ENCODE peak calls at places on chromosomes 7 and 10, in four cellular contexts. One of them, this sample, is unnamed. For H3K27me3, the result is how much of the 10 kb centered on the place peaks cover.

GRCh38 chr10:96565774-96566173 is 21.0 kb downstream of the TM9SF3 start:
- DNase-seq in IMR-90: peak
- DNase-seq in colonic mucosa: no peak
- DNase-seq in cardiac muscle cell: no peak
- DNase-seq in this sample: peak

GRCh38 chr10:4623757-4624420 is 202.1 kb upstream of the AKR1E2 start:
- DNase-seq in colonic mucosa: no peak
- DNase-seq in IMR-90: peak
- DNase-seq in cardiac muscle cell: no peak
- DNase-seq in this sample: no peak

GRCh38 chr7:157438121-157439025 is 101.6 kb downstream of the DNAJB6 start:
- DNase-seq in cardiac muscle cell: no peak
- DNase-seq in IMR-90: no peak
- DNase-seq in colonic mucosa: no peak
- DNase-seq in this sample: no peak

GRCh38 chr7:134932707-134933370 is 53.5 kb upstream of the AGBL3 start:
- DNase-seq in IMR-90: peak
- DNase-seq in colonic mucosa: no peak
- DNase-seq in cardiac muscle cell: no peak
- DNase-seq in this sample: peak

GRCh38 chr10:132136689-132137088 is 50.1 kb upstream of the DPYSL4 start:
- DNase-seq in IMR-90: no peak
- DNase-seq in cardiac muscle cell: no peak
- DNase-seq in colonic mucosa: no peak
- DNase-seq in this sample: no peak

GRCh38 chr7:137987011-137987334 is 14.9 kb downstream of the CREB3L2 start:
- DNase-seq in cardiac muscle cell: no peak
- DNase-seq in IMR-90: no peak
- DNase-seq in colonic mucosa: no peak
- DNase-seq in this sample: no peak

GRCh38 chr7:100543586-100543985 is 4.6 kb downstream of the AGFG2 start:
- DNase-seq in IMR-90: no peak
- DNase-seq in colonic mucosa: no peak
- DNase-seq in cardiac muscle cell: no peak
- DNase-seq in this sample: no peak

GRCh38 chr7:73708961-73709360 is 10.5 kb downstream of the STX1A start:
- DNase-seq in cardiac muscle cell: no peak
- DNase-seq in colonic mucosa: no peak
- DNase-seq in IMR-90: no peak
- DNase-seq in this sample: no peak

GRCh38 chr10:77580500-77580899 is 57.1 kb downstream of the KCNMA1 start:
- DNase-seq in colonic mucosa: no peak
- DNase-seq in cardiac muscle cell: no peak
- DNase-seq in IMR-90: no peak
- DNase-seq in this sample: no peak

GRCh38 chr10:101467286-101467770 is 113.4 kb downstream of the BTRC start:
- DNase-seq in colonic mucosa: peak
- DNase-seq in cardiac muscle cell: peak
- DNase-seq in IMR-90: peak
- DNase-seq in this sample: peak

GRCh38 chr10:125026036-125026931 is 84.4 kb downstream of the ZRANB1 start:
- DNase-seq in cardiac muscle cell: no peak
- DNase-seq in IMR-90: no peak
- DNase-seq in colonic mucosa: no peak
- DNase-seq in this sample: no peak

GRCh38 chr10:63456437-63457210 is 9.2 kb downstream of the JMJD1C start:
- DNase-seq in cardiac muscle cell: no peak
- DNase-seq in IMR-90: peak
- DNase-seq in colonic mucosa: no peak
- DNase-seq in this sample: no peak

GRCh38 chr10:10870523-10871241 is 147.0 kb upstream of the CELF2 start:
- DNase-seq in colonic mucosa: no peak
- DNase-seq in cardiac muscle cell: no peak
- DNase-seq in IMR-90: no peak
- DNase-seq in this sample: no peak

GRCh38 chr10:44723082-44723481 is 188.1 kb upstream of the TMEM72 start:
- DNase-seq in colonic mucosa: no peak
- DNase-seq in cardiac muscle cell: no peak
- DNase-seq in IMR-90: no peak
- DNase-seq in this sample: no peak

DNA sequence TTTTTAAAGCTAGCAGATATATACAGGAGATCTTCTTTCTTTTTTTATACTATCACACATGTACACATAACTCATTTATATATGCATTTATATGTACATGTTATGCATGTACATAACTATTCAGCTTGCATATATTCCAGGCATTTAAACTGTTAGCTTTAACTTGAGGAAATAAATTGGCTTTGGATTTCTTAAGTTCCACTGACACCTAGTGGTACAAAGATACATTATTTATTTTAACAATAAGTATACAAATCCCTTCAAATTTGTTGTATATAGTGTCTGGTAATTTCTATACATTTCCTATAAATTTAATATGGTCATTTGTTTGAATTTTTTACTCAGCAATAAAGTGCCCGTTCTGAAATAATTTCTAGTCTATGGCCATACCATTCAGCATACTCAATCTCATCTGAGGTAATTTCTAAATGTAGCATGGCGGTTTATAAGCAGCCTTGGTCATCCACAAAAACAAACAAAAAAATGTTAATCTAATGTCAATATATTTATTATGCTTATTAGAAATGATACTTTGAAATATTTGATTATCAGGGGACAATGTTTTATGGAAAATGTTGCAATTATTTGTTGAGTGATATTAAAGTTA is 11.6 kb downstream of the ZDHHC6 start:
- DNase-seq in cardiac muscle cell: no peak
- DNase-seq in colonic mucosa: no peak
- DNase-seq in IMR-90: peak
- DNase-seq in this sample: no peak
- TF ChIP-seq CTCF in cardiac muscle cell: peak
- TF ChIP-seq CTCF in colonic mucosa: peak
- TF ChIP-seq CTCF in IMR-90: peak
- TF ChIP-seq CTCF in this sample: peak

GRCh38 chr7:714251-714671 is 12.2 kb upstream of the DNAAF5 start:
- DNase-seq in cardiac muscle cell: no peak
- DNase-seq in IMR-90: no peak
- DNase-seq in colonic mucosa: no peak
- DNase-seq in this sample: no peak

GRCh38 chr7:711093-711966 is 15.2 kb upstream of the DNAAF5 start:
- DNase-seq in IMR-90: no peak
- DNase-seq in colonic mucosa: no peak
- DNase-seq in cardiac muscle cell: no peak
- DNase-seq in this sample: no peak

GRCh38 chr7:711967-712600 is 14.4 kb upstream of the DNAAF5 start:
- DNase-seq in colonic mucosa: no peak
- DNase-seq in cardiac muscle cell: peak
- DNase-seq in IMR-90: no peak
- DNase-seq in this sample: no peak

GRCh38 chr7:713488-714230 is 12.8 kb upstream of the DNAAF5 start:
- DNase-seq in IMR-90: no peak
- DNase-seq in cardiac muscle cell: no peak
- DNase-seq in colonic mucosa: no peak
- DNase-seq in this sample: no peak

DNA sequence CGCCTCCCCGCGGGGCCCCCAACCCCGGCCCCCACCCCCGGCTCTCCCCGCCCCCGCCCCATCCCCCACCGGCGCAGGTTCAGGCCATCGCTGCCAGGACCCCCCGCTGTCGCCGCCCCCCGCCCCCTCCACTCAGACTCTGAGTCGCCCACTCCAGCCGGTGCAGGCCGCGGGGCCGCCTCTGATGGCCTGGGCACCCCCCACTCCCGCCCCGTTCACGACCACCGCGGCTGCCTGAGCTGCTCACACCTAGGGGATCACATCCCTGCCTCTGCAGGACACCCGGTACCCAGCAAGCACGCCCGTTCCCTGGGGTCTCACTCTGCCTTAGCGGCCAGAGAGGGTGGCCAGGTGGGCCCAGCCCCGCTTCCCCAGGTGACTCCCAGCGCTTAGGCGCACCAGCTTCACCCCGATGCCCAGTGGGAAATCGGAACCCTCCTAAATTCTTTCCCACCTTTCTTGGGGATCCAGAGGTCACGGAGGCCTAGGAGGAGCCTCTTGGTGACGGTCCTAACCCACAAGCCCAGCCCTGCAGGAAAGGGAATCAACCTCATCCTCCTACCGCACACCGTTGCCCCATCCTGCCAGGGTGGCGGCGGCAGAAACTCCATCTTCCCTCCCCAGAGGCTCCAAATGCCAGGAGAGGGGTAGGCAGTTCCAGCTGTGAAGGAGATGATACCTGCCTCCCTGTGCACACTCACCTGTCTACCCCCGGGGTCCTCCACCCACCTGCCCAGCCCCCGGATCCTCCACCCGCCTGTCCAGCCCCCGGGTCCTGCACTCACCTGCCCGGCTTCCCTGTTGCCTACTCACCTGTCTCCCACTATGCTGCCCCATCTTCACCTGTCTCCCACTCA is 13.7 kb upstream of the DNAAF5 start:
- DNase-seq in cardiac muscle cell: no peak
- DNase-seq in colonic mucosa: no peak
- DNase-seq in IMR-90: no peak
- DNase-seq in this sample: no peak
- H3K4me3 ChIP-seq in cardiac muscle cell: peak
- H3K4me3 ChIP-seq in colonic mucosa: no peak
- H3K4me3 ChIP-seq in IMR-90: peak
- H3K4me3 ChIP-seq in this sample: peak

DNA sequence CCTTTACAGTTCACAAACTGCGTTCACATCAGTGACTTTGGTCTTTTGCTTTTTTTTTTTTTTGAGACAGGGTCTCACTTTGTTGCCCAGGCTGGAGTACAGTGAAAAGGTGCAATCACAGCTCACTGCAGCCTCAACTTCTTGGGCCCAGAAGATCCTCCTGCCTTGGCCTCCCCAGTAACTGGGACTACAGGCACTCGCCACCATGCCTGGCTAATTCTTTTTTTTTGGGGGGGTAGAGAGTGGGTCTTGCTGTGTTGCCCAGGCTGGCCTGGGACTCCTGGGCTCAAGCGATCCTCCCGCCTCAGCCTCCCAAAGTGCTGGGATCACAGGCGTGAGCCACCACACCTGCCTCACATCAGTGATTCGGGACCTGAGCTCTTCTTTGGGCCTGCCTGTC is 35.7 kb upstream of the UNCX start:
- DNase-seq in IMR-90: no peak
- DNase-seq in cardiac muscle cell: no peak
- DNase-seq in colonic mucosa: no peak
- DNase-seq in this sample: no peak
- H3K27me3 ChIP-seq in IMR-90: under half
- H3K27me3 ChIP-seq in cardiac muscle cell: under half
- H3K27me3 ChIP-seq in colonic mucosa: under half
- H3K27me3 ChIP-seq in this sample: under half

GRCh38 chr10:89525556-89525955 is 9.8 kb downstream of the SLC16A12 start:
- DNase-seq in colonic mucosa: no peak
- DNase-seq in cardiac muscle cell: no peak
- DNase-seq in IMR-90: no peak
- DNase-seq in this sample: no peak

GRCh38 chr10:89523274-89523673 is 12.1 kb downstream of the SLC16A12 start:
- DNase-seq in IMR-90: no peak
- DNase-seq in colonic mucosa: no peak
- DNase-seq in cardiac muscle cell: no peak
- DNase-seq in this sample: peak

GRCh38 chr10:89526396-89526795 is 9.0 kb downstream of the SLC16A12 start:
- DNase-seq in colonic mucosa: no peak
- DNase-seq in IMR-90: no peak
- DNase-seq in cardiac muscle cell: no peak
- DNase-seq in this sample: no peak

GRCh38 chr10:89522463-89522862 is 12.9 kb downstream of the SLC16A12 start:
- DNase-seq in colonic mucosa: no peak
- DNase-seq in IMR-90: peak
- DNase-seq in cardiac muscle cell: no peak
- DNase-seq in this sample: no peak

DNA sequence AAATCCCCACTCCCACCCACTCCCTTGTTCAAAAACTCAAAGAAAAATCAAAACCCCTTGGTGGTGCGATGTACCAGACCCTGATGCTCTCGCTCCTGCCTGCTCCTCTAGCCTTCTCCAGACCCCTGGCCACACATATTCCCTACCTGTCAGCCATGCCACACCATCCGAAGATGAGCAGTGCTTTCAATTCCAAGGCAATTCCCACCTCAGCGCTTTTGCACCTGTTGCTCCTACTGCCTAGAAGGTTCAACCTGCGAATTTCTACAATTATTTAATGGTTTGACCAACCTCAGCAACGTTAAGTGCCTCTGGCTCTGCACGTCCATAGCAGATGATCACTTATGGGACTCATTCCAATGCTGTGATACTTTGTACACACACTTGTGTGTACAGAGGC is 11.1 kb downstream of the SLC16A12 start:
- DNase-seq in cardiac muscle cell: no peak
- DNase-seq in IMR-90: no peak
- DNase-seq in colonic mucosa: no peak
- DNase-seq in this sample: no peak
- TF ChIP-seq CTCF in cardiac muscle cell: no peak
- TF ChIP-seq CTCF in IMR-90: no peak
- TF ChIP-seq CTCF in colonic mucosa: no peak
- TF ChIP-seq CTCF in this sample: no peak

DNA sequence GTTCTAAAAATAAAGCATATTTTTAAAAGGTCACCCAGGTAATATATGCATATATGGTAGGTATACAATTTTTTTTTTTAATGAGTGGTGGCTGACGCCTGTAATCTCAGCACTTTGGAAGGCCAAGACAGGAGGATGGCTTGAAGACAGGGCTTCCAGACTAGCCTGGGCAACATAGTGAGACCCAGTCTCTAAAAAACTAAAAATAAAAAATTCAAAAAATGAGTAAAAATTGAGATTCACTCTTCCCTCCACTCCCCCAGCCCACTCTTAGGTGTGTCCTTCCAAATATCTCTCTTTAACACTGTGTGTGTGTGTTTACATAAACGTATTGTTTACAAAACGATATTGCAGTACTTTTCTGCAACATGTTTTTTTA is 929 bp upstream of the ANXA11 start:
- DNase-seq in colonic mucosa: no peak
- DNase-seq in IMR-90: no peak
- DNase-seq in cardiac muscle cell: no peak
- DNase-seq in this sample: no peak
- H3K4me3 ChIP-seq in colonic mucosa: no peak
- H3K4me3 ChIP-seq in IMR-90: no peak
- H3K4me3 ChIP-seq in cardiac muscle cell: no peak
- H3K4me3 ChIP-seq in this sample: no peak

GRCh38 chr10:23693895-23694294 is 255.0 kb downstream of the OTUD1 start:
- DNase-seq in IMR-90: no peak
- DNase-seq in cardiac muscle cell: no peak
- DNase-seq in colonic mucosa: no peak
- DNase-seq in this sample: no peak
- H3K27me3 ChIP-seq in IMR-90: under half
- H3K27me3 ChIP-seq in cardiac muscle cell: half or more
- H3K27me3 ChIP-seq in colonic mucosa: under half
- H3K27me3 ChIP-seq in this sample: under half